ENCODE peak calls at places on chromosomes 5 and 9, in five cellular contexts. O is naive B cell, X is AG09309, T is GM12864, K is NCI-H345. Q is an unnamed sample.

GRCh38 chr9:110126986-110127864 is 80.7 kb downstream of the C9orf152 start:
- DNase-seq in X (no peak), T (no peak), K (no peak), O (no peak), Q (no peak)

GRCh38 chr5:40409600-40409999 is 270.1 kb upstream of the PTGER4 start:
- DNase-seq in K (no peak), O (no peak), T (no peak), X (no peak), Q (no peak)

GRCh38 chr5:7422719-7423118 is 26.8 kb downstream of the ADCY2 start:
- DNase-seq in K (no peak), X (no peak), O (no peak), T (no peak), Q (no peak)

GRCh38 chr9:137186385-137186784 is 2.0 kb downstream of the ANAPC2 start:
- DNase-seq in K (no peak), O (no peak), T (no peak), X (no peak), Q (no peak)

GRCh38 chr5:112371054-112371453 is 48.0 kb downstream of the EPB41L4A start:
- DNase-seq in X (no peak), T (no peak), O (no peak), K (no peak), Q (no peak)

GRCh38 chr5:100574716-100575115 is 39.5 kb downstream of the FAM174A start:
- DNase-seq in T (no peak), X (no peak), O (no peak), K (no peak), Q (no peak)

GRCh38 chr5:132464155-132464939 is 26.2 kb downstream of the IRF1 start:
- DNase-seq in X (no peak), T (no peak), K (no peak), O (no peak), Q (no peak)

GRCh38 chr9:96844040-96844439 is 10.3 kb downstream of the ZNF782 start:
- DNase-seq in K (no peak), O (no peak), X (no peak), T (no peak), Q (no peak)

GRCh38 chr5:72255237-72255636 is 64.8 kb downstream of the MRPS27 start:
- DNase-seq in T (no peak), O (no peak), K (no peak), X (no peak), Q (no peak)

GRCh38 chr5:151251001-151251551 is 1.9 kb upstream of the GM2A start:
- DNase-seq in X (no peak), K (no peak), O (no peak), T (no peak), Q (peak; percentile 49)

GRCh38 chr9:91825422-91825821 is 124.6 kb downstream of the ROR2 start:
- DNase-seq in K (no peak), O (no peak), X (no peak), T (no peak), Q (no peak)

GRCh38 chr5:168430303-168430702 is 56.0 kb upstream of the RARS1 start:
- DNase-seq in O (no peak), X (no peak), T (no peak), K (no peak), Q (no peak)

GRCh38 chr5:57338068-57338848 is 144.4 kb downstream of the ACTBL2 start:
- DNase-seq in K (no peak), X (no peak), O (no peak), T (no peak), Q (no peak)

GRCh38 chr9:137632432-137633161 is 13.8 kb downstream of the EHMT1 start:
- DNase-seq in O (no peak), X (no peak), T (no peak), K (no peak), Q (no peak)

GRCh38 chr5:10323588-10324488 is 16.1 kb upstream of the CMBL start:
- DNase-seq in K (peak; percentile 87), X (no peak), T (no peak), O (no peak), Q (no peak)

GRCh38 chr5:37767961-37768360 is 71.9 kb downstream of the GDNF start:
- DNase-seq in K (no peak), T (no peak), X (no peak), O (no peak), Q (no peak)

GRCh38 chr5:172796306-172796705 is 25.3 kb upstream of the DUSP1 start:
- DNase-seq in O (no peak), K (no peak), T (no peak), X (no peak), Q (no peak)

GRCh38 chr5:94153736-94154450 is 412.5 kb upstream of the POU5F2 start:
- DNase-seq in X (peak; percentile 8), O (no peak), K (no peak), T (no peak), Q (no peak)

GRCh38 chr5:92237896-92238295 is 854.8 kb upstream of the ARRDC3 start:
- DNase-seq in X (no peak), O (no peak), T (no peak), K (no peak), Q (no peak)

GRCh38 chr5:7488734-7489133 is 92.8 kb downstream of the ADCY2 start:
- DNase-seq in O (no peak), K (no peak), X (no peak), T (no peak), Q (no peak)

GRCh38 chr5:35230043-35230611 is at the start of gene PRLR:
- DNase-seq in K (no peak), T (no peak), O (no peak), X (no peak), Q (no peak)

Q was measured in GM12878.